ENCODE peak calls at places on chromosomes 5 and 9, in six cellular contexts. J, S, C, V, D and Y are unnamed samples.

GRCh38 chr9:137198051-137198747 is 2.3 kb downstream of the TPRN start:
- DNase-seq in C (no peak), S (no peak), J (peak), V (no peak), D (peak), Y (no peak)

GRCh38 chr9:72509635-72510034 is 11.8 kb upstream of the TMC1 start:
- DNase-seq in C (no peak), V (no peak), D (no peak), S (no peak), J (no peak), Y (no peak)

GRCh38 chr5:92309336-92309991 is 926.3 kb upstream of the ARRDC3 start:
- DNase-seq in V (peak), C (peak), J (peak), D (no peak), S (peak), Y (peak)

GRCh38 chr5:74625742-74626241 is 14.7 kb downstream of the ENC1 start:
- DNase-seq in V (no peak), D (no peak), C (peak), S (peak), J (no peak), Y (no peak)

GRCh38 chr5:1020461-1020961 is 11.9 kb downstream of the NKD2 start:
- DNase-seq in V (no peak), C (no peak), S (no peak), D (peak), J (no peak), Y (no peak)

GRCh38 chr5:151104795-151105194 is 24.0 kb upstream of the TNIP1 start:
- DNase-seq in J (no peak), C (no peak), D (no peak), V (peak), S (no peak), Y (no peak)

GRCh38 chr9:92726971-92727715 is 37.5 kb downstream of the BICD2 start:
- DNase-seq in S (no peak), V (no peak), D (no peak), C (peak), J (peak), Y (no peak)

GRCh38 chr9:103731541-103731940 is 362.6 kb upstream of the SMC2 start:
- DNase-seq in D (no peak), V (no peak), J (no peak), C (no peak), S (no peak), Y (peak)

GRCh38 chr9:130629443-130630090 is 34.8 kb upstream of the PRDM12 start:
- DNase-seq in D (no peak), J (no peak), S (no peak), C (no peak), V (no peak), Y (no peak)

GRCh38 chr5:173920024-173920753 is 32.0 kb downstream of the CPEB4 start:
- DNase-seq in J (no peak), D (no peak), S (no peak), V (no peak), C (no peak), Y (no peak)

GRCh38 chr5:36908544-36909260 is 32.1 kb downstream of the NIPBL start:
- DNase-seq in C (no peak), D (no peak), J (no peak), V (no peak), S (no peak), Y (peak)

GRCh38 chr5:1884638-1885475 is 2.1 kb upstream of the IRX4 start:
- DNase-seq in D (no peak), J (no peak), S (no peak), C (no peak), V (no peak), Y (no peak)

GRCh38 chr5:23027830-23028229 is 174.7 kb upstream of the CDH12 start:
- DNase-seq in V (no peak), S (no peak), C (no peak), D (no peak), J (no peak), Y (no peak)

GRCh38 chr5:71905804-71906711 is 187.0 kb downstream of the CARTPT start:
- DNase-seq in V (no peak), S (peak), D (no peak), C (no peak), J (no peak), Y (no peak)

GRCh38 chr9:134263575-134263974 is 62.7 kb upstream of the RXRA start:
- DNase-seq in D (no peak), J (no peak), V (no peak), C (no peak), S (no peak), Y (no peak)

GRCh38 chr9:32454280-32454679 is 69.8 kb downstream of the ACO1 start:
- DNase-seq in S (no peak), C (no peak), J (no peak), V (no peak), D (no peak), Y (no peak)
- H2AFZ ChIP-seq in S (no peak), C (no peak), J (no peak), V (no peak), D (no peak), Y (no peak)

DNA sequence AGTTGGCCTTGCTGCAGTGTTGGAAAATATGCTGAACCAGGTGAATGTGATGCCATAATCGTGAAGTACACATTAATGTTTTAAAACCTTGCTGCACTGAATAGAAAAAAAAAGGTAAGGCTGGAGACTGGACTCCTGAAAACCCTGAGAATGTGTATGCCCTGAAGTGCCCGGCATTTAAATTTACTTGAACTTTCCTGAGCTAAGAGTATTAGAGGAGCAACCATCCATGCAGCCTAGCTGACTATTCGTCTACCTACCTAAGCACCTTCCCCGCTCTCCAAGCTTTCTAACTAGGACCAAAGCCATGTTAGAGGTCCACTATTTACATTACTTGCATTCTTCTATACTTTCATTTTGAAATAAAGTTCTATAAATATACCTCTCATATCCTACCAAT is 1.4 kb downstream of the GABRG2 start:
- DNase-seq in S (no peak), V (no peak), J (no peak), D (no peak), C (no peak), Y (no peak)
- H3K4me2 ChIP-seq in S (no peak), V (no peak), J (no peak), D (no peak), C (no peak), Y (no peak)

GRCh38 chr5:108753877-108754276 is 6.2 kb downstream of the FER start:
- DNase-seq in D (no peak), S (no peak), J (no peak), V (no peak), C (no peak), Y (no peak)
- H2AFZ ChIP-seq in D (no peak), S (peak), J (no peak), V (no peak), C (no peak), Y (no peak)

GRCh38 chr5:160473736-160474483 is 52.3 kb downstream of the PTTG1 start:
- DNase-seq in V (no peak), C (no peak), J (no peak), S (no peak), D (no peak), Y (no peak)
- H3K4me2 ChIP-seq in V (peak), C (no peak), J (no peak), S (no peak), D (no peak), Y (peak)

DNA sequence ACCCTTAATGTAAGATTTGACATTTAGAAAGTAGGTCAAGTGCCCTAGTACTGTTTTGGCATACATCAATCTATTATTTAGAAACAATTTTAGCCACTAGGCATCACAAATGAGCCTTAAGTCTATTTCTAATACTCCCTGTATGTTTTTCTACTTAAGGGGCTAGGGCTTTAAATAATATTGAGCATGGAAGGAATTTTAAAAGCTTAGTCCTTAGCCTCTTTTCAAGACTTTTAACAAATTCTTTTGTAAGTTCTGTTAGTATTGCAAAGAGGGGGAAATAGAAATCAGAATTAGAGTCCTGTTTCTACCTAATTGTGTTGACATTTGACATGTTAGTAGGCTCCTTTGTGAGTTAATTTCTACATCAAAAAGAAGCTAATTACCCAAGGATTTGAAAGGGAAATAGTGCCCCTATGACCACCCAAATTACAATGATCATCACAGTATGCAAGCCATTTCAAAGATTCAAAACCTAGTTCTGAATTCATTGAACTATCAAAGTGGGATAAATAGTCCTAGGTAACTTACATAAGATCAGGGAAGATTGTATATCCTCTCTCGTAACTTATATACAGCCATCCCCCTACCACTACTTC is 647.8 kb upstream of the ACO1 start:
- DNase-seq in D (no peak), V (no peak), C (no peak), S (no peak), J (no peak), Y (no peak)
- H2AFZ ChIP-seq in D (no peak), V (no peak), C (no peak), S (no peak), J (no peak), Y (no peak)